ENCODE peak calls at places on chromosome 4, in seven cellular contexts. F is stomach, Q is GM12891, Z is HepG2, V is adrenal gland, K is lower leg skin, N is uterus. D is an unnamed sample.

GRCh38 chr4:99144070-99144469 is at the start of gene ADH4:
- DNase-seq in Z (peak), N (no peak), Q (no peak), F (no peak), V (no peak), K (no peak), D (no peak)

GRCh38 chr4:13866881-13867280 is 239.4 kb upstream of the BOD1L1 start:
- DNase-seq in K (no peak), V (no peak), N (no peak), F (no peak), Z (no peak), Q (no peak), D (no peak)

GRCh38 chr4:105622269-105622668 is 69.8 kb downstream of the ARHGEF38 start:
- DNase-seq in V (no peak), K (no peak), F (no peak), N (no peak), Q (no peak), Z (no peak), D (no peak)

GRCh38 chr4:41678086-41678485 is 70.4 kb downstream of the PHOX2B start:
- DNase-seq in F (no peak), V (no peak), Q (no peak), K (no peak), Z (no peak), N (no peak), D (no peak)

GRCh38 chr4:135120190-135120589 is 918.6 kb upstream of the PABPC4L start:
- DNase-seq in Q (no peak), K (no peak), V (no peak), N (no peak), Z (no peak), F (no peak), D (no peak)

GRCh38 chr4:110400071-110400470 is 75.9 kb upstream of the ENPEP start:
- DNase-seq in Q (no peak), N (no peak), V (no peak), F (no peak), Z (no peak), K (no peak), D (no peak)

GRCh38 chr4:3239998-3240920 is 8.7 kb upstream of the MSANTD1 start:
- DNase-seq in Q (no peak), Z (no peak), V (peak), F (no peak), K (no peak), N (no peak), D (no peak)

GRCh38 chr4:187128226-187128625 is 404.6 kb upstream of the FAT1 start:
- DNase-seq in Q (no peak), V (no peak), Z (no peak), K (no peak), N (no peak), F (no peak), D (peak)

GRCh38 chr4:73152893-73153292 is 83.4 kb upstream of the COX18 start:
- DNase-seq in V (no peak), Q (no peak), K (no peak), N (no peak), F (no peak), Z (no peak), D (no peak)

GRCh38 chr4:185424905-185425599 is 712 bp downstream of the UFSP2 start:
- DNase-seq in Z (peak), V (no peak), F (no peak), K (no peak), Q (no peak), N (no peak), D (peak)

GRCh38 chr4:38670939-38671593 is 7.1 kb downstream of the KLF3 start:
- DNase-seq in K (no peak), N (no peak), Q (no peak), F (peak), Z (no peak), V (no peak), D (no peak)

GRCh38 chr4:25144870-25145481 is 15.3 kb downstream of the SEPSECS start:
- DNase-seq in V (no peak), Z (no peak), Q (no peak), N (no peak), K (no peak), F (no peak), D (no peak)

GRCh38 chr4:159480826-159481225 is 377.9 kb downstream of the RAPGEF2 start:
- DNase-seq in N (no peak), K (no peak), Z (no peak), Q (no peak), F (no peak), V (no peak), D (no peak)

GRCh38 chr4:123121241-123121907 is 199.0 kb upstream of the NUDT6 start:
- DNase-seq in F (no peak), Q (no peak), V (no peak), Z (peak), N (no peak), K (no peak), D (no peak)

GRCh38 chr4:169626328-169627282 is 6.2 kb downstream of the CLCN3 start:
- DNase-seq in Z (no peak), N (no peak), F (no peak), Q (no peak), K (no peak), V (no peak), D (no peak)

GRCh38 chr4:184413227-184414064 is 60.9 kb downstream of the IRF2 start:
- DNase-seq in K (no peak), F (no peak), V (no peak), Q (no peak), Z (no peak), N (no peak), D (no peak)
- TF ChIP-seq POLR2A in K (no peak), F (no peak), V (no peak), Q (no peak), Z (no peak), N (no peak), D (no peak)

DNA sequence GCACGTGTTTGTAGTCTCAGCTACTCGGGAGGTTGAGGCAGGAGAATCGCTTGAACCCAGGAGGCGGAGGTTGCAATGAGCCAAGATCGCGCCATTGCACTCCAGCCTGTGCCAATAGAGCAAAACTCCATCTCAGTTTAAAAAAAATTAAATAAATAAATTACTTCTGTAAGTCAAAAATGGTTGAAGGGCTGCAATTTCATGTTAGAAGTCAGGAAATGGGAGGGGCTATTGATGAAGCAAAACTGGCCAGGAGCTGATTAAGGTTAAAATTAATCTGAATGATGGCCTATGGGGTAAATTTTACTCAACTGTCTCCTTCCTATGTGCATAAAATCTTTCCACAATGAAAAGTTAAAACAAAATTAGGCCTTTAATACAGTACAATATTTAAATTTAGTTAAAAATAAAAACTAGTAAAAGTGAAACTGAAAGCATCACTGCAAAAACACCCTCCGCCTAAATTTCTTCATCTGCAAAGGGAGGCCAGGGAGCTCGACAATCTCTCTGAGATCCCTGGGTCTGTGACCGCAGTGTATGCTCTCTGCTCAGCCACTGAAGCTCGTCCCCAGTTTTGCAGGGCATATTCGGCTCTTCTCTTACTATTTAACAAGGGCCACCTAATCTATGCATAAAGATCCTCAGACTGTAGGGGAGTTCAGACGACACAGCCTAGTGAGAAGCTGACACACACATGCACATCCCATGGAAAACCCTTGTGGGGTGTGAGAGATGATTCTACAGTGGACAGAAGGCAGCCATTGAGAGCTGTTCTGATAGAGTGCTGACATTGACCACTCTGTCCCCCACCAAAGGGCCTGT is 57.2 kb downstream of the IRF2 start:
- DNase-seq in F (no peak), K (no peak), Z (no peak), V (no peak), N (no peak), Q (no peak), D (peak)
- TF ChIP-seq POLR2A in F (no peak), K (no peak), Z (no peak), V (no peak), N (no peak), Q (peak), D (no peak)

GRCh38 chr4:85901500-85901899 is 426.6 kb downstream of the ARHGAP24 start:
- DNase-seq in Q (no peak), K (no peak), Z (no peak), V (no peak), N (no peak), F (no peak), D (no peak)
- TF ChIP-seq POLR2A in Q (no peak), K (no peak), Z (no peak), V (no peak), N (no peak), F (no peak), D (no peak)

DNA sequence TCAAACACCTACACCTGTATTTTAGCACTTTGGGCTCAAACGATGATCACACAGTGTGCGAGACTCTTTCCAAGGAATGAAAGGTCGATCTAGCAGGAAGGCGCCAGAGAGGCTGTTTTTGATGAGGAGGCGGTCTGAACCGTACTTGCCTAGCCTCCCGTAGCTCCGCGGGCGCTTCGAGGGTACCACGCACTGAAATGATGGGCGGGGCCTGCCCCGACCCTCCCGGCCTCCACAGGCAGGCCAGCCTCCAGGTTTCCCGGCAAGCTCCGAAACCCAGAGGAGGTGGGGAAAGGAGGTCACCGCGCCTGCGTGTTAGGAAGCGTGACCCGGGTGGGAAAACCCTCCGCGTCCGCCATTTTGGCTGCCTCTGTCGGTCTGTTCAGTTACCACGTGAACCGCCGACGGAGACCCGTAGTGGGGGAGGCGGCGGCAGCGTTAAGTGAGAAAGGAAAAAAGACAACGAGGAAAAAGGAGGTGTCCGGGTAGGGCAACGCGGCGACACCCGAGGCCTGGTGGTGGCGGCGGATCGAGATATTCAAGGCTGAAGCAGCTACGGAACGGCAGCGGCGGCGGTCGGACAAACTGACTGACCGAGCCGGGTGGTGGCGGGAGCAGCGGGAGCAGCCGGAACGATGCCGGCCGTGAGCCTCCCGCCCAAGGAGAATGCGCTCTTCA is at the start of gene NAA15:
- DNase-seq in N (peak), V (peak), Z (peak), Q (peak), K (peak), F (peak), D (peak)
- TF ChIP-seq POLR2A in N (peak), V (peak), Z (peak), Q (peak), K (no peak), F (no peak), D (peak)

DNA sequence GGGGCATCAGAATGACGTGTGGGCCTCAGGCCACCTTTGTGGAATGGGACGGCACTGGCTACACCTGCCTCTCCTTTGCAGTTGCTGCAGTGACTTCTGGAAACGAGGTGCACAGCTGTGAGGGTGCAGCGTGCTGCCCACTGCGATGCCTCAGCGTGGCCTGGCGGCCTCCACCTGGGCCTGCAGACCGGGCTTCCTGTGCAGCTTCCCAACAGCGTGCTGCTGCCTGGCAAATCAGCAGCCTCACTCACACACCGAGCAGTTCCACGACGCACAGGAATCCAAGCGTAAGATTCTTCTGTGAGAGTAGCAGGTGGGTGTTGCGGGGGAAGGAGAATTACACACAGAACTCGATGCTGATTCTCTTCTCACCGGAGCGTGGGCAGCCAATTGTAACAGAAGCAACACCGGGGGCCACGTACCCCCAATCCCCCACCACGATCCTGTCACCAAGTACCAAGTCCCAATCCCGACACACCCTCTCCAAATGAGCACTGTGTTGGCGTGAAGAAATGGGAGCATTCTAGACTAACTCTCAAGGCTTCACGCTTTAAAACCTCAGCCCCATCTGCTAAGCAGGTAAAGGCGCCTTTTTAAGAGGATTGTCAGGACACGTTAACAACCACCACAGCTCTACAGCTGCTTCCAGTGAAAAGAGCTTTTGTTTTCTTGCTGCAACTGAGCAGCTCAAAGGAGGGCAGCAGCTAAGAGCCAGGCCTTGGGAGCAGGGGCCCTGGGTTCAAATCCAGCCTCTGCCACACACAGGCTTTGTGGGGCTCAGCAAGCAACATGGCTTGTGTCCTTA is 16.9 kb downstream of the WDR1 start:
- DNase-seq in N (no peak), K (no peak), F (no peak), Q (no peak), V (no peak), Z (no peak), D (no peak)
- TF ChIP-seq POLR2A in N (no peak), K (no peak), F (no peak), Q (peak), V (no peak), Z (no peak), D (no peak)

GRCh38 chr4:145481164-145481941 is at the start of gene SMAD1:
- DNase-seq in N (peak), F (peak), V (peak), Q (peak), K (peak), Z (peak), D (peak)
- TF ChIP-seq POLR2A in N (peak), F (no peak), V (peak), Q (no peak), K (peak), Z (peak), D (peak)

DNA sequence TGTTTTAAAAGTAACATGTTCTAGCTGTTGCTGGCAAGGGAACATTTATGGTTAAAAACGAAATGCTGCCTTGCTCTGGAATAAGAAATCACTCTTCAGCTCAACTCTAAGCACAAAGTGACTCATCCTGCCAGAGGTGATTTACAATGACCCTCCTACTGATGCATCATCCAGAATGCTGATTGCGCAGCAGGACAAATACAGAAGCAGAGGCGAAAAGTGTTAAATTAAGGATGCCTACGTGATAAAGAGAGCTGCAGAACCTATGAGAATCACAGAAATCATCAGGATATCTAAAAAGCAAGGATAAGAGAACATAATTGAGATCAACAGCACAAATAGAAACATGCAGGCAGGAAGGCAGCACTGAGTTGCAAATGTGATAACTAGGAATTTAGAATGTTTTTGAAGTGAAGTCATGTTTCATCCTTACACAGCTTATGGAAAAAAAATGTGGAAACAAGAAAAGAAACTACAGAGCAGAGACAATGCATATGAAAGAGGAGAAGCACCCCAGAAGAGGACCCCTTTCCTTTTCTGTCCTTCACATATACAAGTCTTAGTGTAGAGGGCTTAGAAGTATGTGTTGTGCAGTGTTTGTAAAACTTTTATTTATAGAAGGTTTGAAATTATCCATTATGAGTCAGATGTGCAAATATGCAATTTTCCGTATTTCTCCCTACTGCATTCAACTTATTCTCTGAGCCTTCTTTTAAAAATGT is 188.4 kb downstream of the SLC7A11 start:
- DNase-seq in N (peak), F (no peak), Z (no peak), V (peak), K (no peak), Q (no peak), D (peak)
- TF ChIP-seq POLR2A in N (no peak), F (no peak), Z (no peak), V (no peak), K (no peak), Q (no peak), D (no peak)

GRCh38 chr4:125314676-125315570 is at the start of gene FAT4:
- DNase-seq in V (peak), Q (peak), N (peak), Z (peak), K (peak), F (peak), D (peak)
- TF ChIP-seq POLR2A in V (peak), Q (no peak), N (peak), Z (no peak), K (no peak), F (no peak), D (peak)

GRCh38 chr4:93659629-93660028 is 168.9 kb upstream of the ATOH1 start:
- DNase-seq in N (no peak), V (no peak), Q (no peak), F (no peak), Z (no peak), K (no peak), D (no peak)

GRCh38 chr4:93660036-93660435 is 168.5 kb upstream of the ATOH1 start:
- DNase-seq in F (no peak), K (no peak), V (no peak), Q (no peak), N (no peak), Z (no peak), D (no peak)

GRCh38 chr4:93654276-93654675 is 174.3 kb upstream of the ATOH1 start:
- DNase-seq in F (no peak), N (no peak), K (no peak), V (no peak), Q (no peak), Z (no peak), D (no peak)

GRCh38 chr4:93658443-93658842 is 170.1 kb upstream of the ATOH1 start:
- DNase-seq in Q (no peak), V (no peak), Z (no peak), F (no peak), K (no peak), N (no peak), D (no peak)

GRCh38 chr4:93657527-93657926 is 171.0 kb upstream of the ATOH1 start:
- DNase-seq in V (no peak), Z (no peak), K (no peak), Q (no peak), N (no peak), F (no peak), D (no peak)
- TF ChIP-seq POLR2A in V (no peak), Z (no peak), K (no peak), Q (no peak), N (no peak), F (no peak), D (no peak)

GRCh38 chr4:40473578-40474388 is 138.7 kb downstream of the CHRNA9 start:
- DNase-seq in V (no peak), N (no peak), K (no peak), Z (peak), Q (no peak), F (peak), D (no peak)
- TF ChIP-seq POLR2A in V (no peak), N (no peak), K (no peak), Z (no peak), Q (no peak), F (no peak), D (no peak)